ENCODE peak calls at places on chromosomes 13 and 19, in six cellular contexts. One of them, this sample, is unnamed.
A peak's percentile ranks its signal among the peaks of the same experiment; 100 is the strongest.

GRCh38 chr13:95571941-95572340 is 19.4 kb downstream of the CLDN10 start:
- DNase-seq in brain microvascular endothelial cell: no peak
- DNase-seq in progenitor cell of endocrine pancreas: no peak
- DNase-seq in upper lobe of left lung: no peak
- DNase-seq in psoas muscle: no peak
- DNase-seq in glutamatergic neuron: no peak
- DNase-seq in this sample: no peak

GRCh38 chr19:29806098-29806866 is 5.5 kb upstream of the CCNE1 start:
- DNase-seq in brain microvascular endothelial cell: peak; percentile 32
- DNase-seq in upper lobe of left lung: no peak
- DNase-seq in glutamatergic neuron: peak; percentile 41
- DNase-seq in progenitor cell of endocrine pancreas: no peak
- DNase-seq in psoas muscle: peak; percentile 72
- DNase-seq in this sample: peak; percentile 50

GRCh38 chr19:18645035-18645511 is 8.2 kb downstream of the KLHL26 start:
- DNase-seq in progenitor cell of endocrine pancreas: no peak
- DNase-seq in glutamatergic neuron: no peak
- DNase-seq in upper lobe of left lung: no peak
- DNase-seq in psoas muscle: no peak
- DNase-seq in brain microvascular endothelial cell: no peak
- DNase-seq in this sample: no peak

GRCh38 chr19:54653181-54653809 is 9.5 kb upstream of the LILRB4 start:
- DNase-seq in upper lobe of left lung: no peak
- DNase-seq in brain microvascular endothelial cell: no peak
- DNase-seq in psoas muscle: no peak
- DNase-seq in glutamatergic neuron: no peak
- DNase-seq in progenitor cell of endocrine pancreas: no peak
- DNase-seq in this sample: no peak

GRCh38 chr19:41945135-41945766 is 13.9 kb downstream of the RABAC1 start:
- DNase-seq in glutamatergic neuron: no peak
- DNase-seq in brain microvascular endothelial cell: no peak
- DNase-seq in progenitor cell of endocrine pancreas: no peak
- DNase-seq in psoas muscle: no peak
- DNase-seq in upper lobe of left lung: peak; percentile 61
- DNase-seq in this sample: no peak

GRCh38 chr13:38670627-38671026 is 16.2 kb upstream of the FREM2 start:
- DNase-seq in brain microvascular endothelial cell: no peak
- DNase-seq in progenitor cell of endocrine pancreas: no peak
- DNase-seq in psoas muscle: no peak
- DNase-seq in upper lobe of left lung: no peak
- DNase-seq in glutamatergic neuron: no peak
- DNase-seq in this sample: no peak

GRCh38 chr13:40624338-40624737 is 42.1 kb downstream of the FOXO1 start:
- DNase-seq in psoas muscle: no peak
- DNase-seq in progenitor cell of endocrine pancreas: no peak
- DNase-seq in brain microvascular endothelial cell: peak; percentile 56
- DNase-seq in glutamatergic neuron: no peak
- DNase-seq in upper lobe of left lung: no peak
- DNase-seq in this sample: no peak

GRCh38 chr13:83883061-83883523 is 818 bp upstream of the SLITRK1 start:
- DNase-seq in brain microvascular endothelial cell: no peak
- DNase-seq in progenitor cell of endocrine pancreas: no peak
- DNase-seq in psoas muscle: no peak
- DNase-seq in upper lobe of left lung: no peak
- DNase-seq in glutamatergic neuron: no peak
- DNase-seq in this sample: no peak

GRCh38 chr13:70339738-70340137 is 231.5 kb upstream of the KLHL1 start:
- DNase-seq in progenitor cell of endocrine pancreas: no peak
- DNase-seq in glutamatergic neuron: peak; percentile 36
- DNase-seq in upper lobe of left lung: no peak
- DNase-seq in brain microvascular endothelial cell: peak; percentile 6
- DNase-seq in psoas muscle: peak; percentile 15
- DNase-seq in this sample: no peak

GRCh38 chr13:30851697-30852096 is 54.4 kb upstream of the MEDAG start:
- DNase-seq in progenitor cell of endocrine pancreas: no peak
- DNase-seq in upper lobe of left lung: no peak
- DNase-seq in psoas muscle: no peak
- DNase-seq in glutamatergic neuron: no peak
- DNase-seq in brain microvascular endothelial cell: no peak
- DNase-seq in this sample: no peak

GRCh38 chr19:17332677-17333581 is 1.7 kb downstream of the ANO8 start:
- DNase-seq in upper lobe of left lung: no peak
- DNase-seq in glutamatergic neuron: peak; percentile 62
- DNase-seq in brain microvascular endothelial cell: no peak
- DNase-seq in psoas muscle: no peak
- DNase-seq in progenitor cell of endocrine pancreas: no peak
- DNase-seq in this sample: no peak

GRCh38 chr19:11460207-11460606 is 20.6 kb downstream of the ELAVL3 start:
- DNase-seq in psoas muscle: no peak
- DNase-seq in progenitor cell of endocrine pancreas: no peak
- DNase-seq in upper lobe of left lung: no peak
- DNase-seq in brain microvascular endothelial cell: no peak
- DNase-seq in glutamatergic neuron: no peak
- DNase-seq in this sample: no peak
- TF ChIP-seq CTCF in psoas muscle: no peak
- TF ChIP-seq CTCF in progenitor cell of endocrine pancreas: peak; percentile 29
- TF ChIP-seq CTCF in upper lobe of left lung: no peak
- TF ChIP-seq CTCF in brain microvascular endothelial cell: peak; percentile 54
- TF ChIP-seq CTCF in glutamatergic neuron: peak; percentile 38
- TF ChIP-seq CTCF in this sample: peak; percentile 58

GRCh38 chr19:4976412-4977298 is 7.7 kb downstream of the KDM4B start:
- DNase-seq in brain microvascular endothelial cell: no peak
- DNase-seq in progenitor cell of endocrine pancreas: no peak
- DNase-seq in psoas muscle: peak; percentile 93
- DNase-seq in upper lobe of left lung: peak; percentile 91
- DNase-seq in glutamatergic neuron: peak; percentile 53
- DNase-seq in this sample: no peak
- TF ChIP-seq CTCF in brain microvascular endothelial cell: peak; percentile 62
- TF ChIP-seq CTCF in progenitor cell of endocrine pancreas: no peak
- TF ChIP-seq CTCF in psoas muscle: peak; percentile 19
- TF ChIP-seq CTCF in upper lobe of left lung: peak; percentile 65
- TF ChIP-seq CTCF in glutamatergic neuron: no peak
- TF ChIP-seq CTCF in this sample: peak; percentile 51

GRCh38 chr13:112930192-112930591 is 38.8 kb upstream of the MCF2L start:
- DNase-seq in brain microvascular endothelial cell: no peak
- DNase-seq in glutamatergic neuron: no peak
- DNase-seq in upper lobe of left lung: no peak
- DNase-seq in progenitor cell of endocrine pancreas: no peak
- DNase-seq in psoas muscle: no peak
- DNase-seq in this sample: no peak

GRCh38 chr13:112928958-112929777 is 39.8 kb upstream of the MCF2L start:
- DNase-seq in psoas muscle: no peak
- DNase-seq in progenitor cell of endocrine pancreas: no peak
- DNase-seq in upper lobe of left lung: no peak
- DNase-seq in brain microvascular endothelial cell: peak; percentile 10
- DNase-seq in glutamatergic neuron: no peak
- DNase-seq in this sample: no peak

GRCh38 chr13:112932971-112933370 is 36.0 kb upstream of the MCF2L start:
- DNase-seq in brain microvascular endothelial cell: no peak
- DNase-seq in progenitor cell of endocrine pancreas: no peak
- DNase-seq in upper lobe of left lung: no peak
- DNase-seq in glutamatergic neuron: no peak
- DNase-seq in psoas muscle: no peak
- DNase-seq in this sample: no peak

GRCh38 chr13:112929778-112930055 is 39.3 kb upstream of the MCF2L start:
- DNase-seq in progenitor cell of endocrine pancreas: no peak
- DNase-seq in brain microvascular endothelial cell: no peak
- DNase-seq in psoas muscle: no peak
- DNase-seq in glutamatergic neuron: no peak
- DNase-seq in upper lobe of left lung: no peak
- DNase-seq in this sample: no peak

GRCh38 chr13:112931028-112931934 is 37.7 kb upstream of the MCF2L start:
- DNase-seq in upper lobe of left lung: peak; percentile 14
- DNase-seq in brain microvascular endothelial cell: peak; percentile 66
- DNase-seq in progenitor cell of endocrine pancreas: no peak
- DNase-seq in psoas muscle: no peak
- DNase-seq in glutamatergic neuron: peak; percentile 71
- DNase-seq in this sample: no peak
- TF ChIP-seq CTCF in upper lobe of left lung: no peak
- TF ChIP-seq CTCF in brain microvascular endothelial cell: peak; percentile 76
- TF ChIP-seq CTCF in progenitor cell of endocrine pancreas: peak; percentile 60
- TF ChIP-seq CTCF in psoas muscle: peak; percentile 54
- TF ChIP-seq CTCF in glutamatergic neuron: peak; percentile 56
- TF ChIP-seq CTCF in this sample: peak; percentile 82

DNA sequence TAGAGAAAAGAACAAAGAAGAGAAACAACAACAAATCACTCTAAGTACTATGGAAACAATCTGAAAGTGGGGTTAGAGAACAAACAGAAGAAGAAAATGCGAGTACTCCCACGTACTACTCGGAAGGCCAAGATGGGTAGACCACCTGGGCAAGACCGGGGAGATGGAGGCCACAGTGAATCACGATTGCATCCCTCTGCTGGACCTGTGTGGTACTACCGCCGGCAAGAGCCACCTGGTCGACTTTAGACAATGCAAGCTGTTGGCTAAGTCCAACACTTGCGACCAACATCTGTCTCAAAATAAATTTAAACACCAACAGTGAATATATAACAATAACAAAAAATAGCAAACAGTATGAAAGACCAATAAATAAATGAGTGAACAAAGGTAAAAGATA is 45.5 kb upstream of the ZNF91 start:
- DNase-seq in upper lobe of left lung: no peak
- DNase-seq in psoas muscle: no peak
- DNase-seq in brain microvascular endothelial cell: no peak
- DNase-seq in glutamatergic neuron: peak; percentile 29
- DNase-seq in progenitor cell of endocrine pancreas: no peak
- DNase-seq in this sample: no peak
- TF ChIP-seq CTCF in upper lobe of left lung: no peak
- TF ChIP-seq CTCF in psoas muscle: peak; percentile 23
- TF ChIP-seq CTCF in brain microvascular endothelial cell: peak; percentile 62
- TF ChIP-seq CTCF in glutamatergic neuron: peak; percentile 44
- TF ChIP-seq CTCF in progenitor cell of endocrine pancreas: peak; percentile 51
- TF ChIP-seq CTCF in this sample: peak; percentile 44

GRCh38 chr13:24489721-24490120 is 22.9 kb downstream of the PARP4 start:
- DNase-seq in upper lobe of left lung: no peak
- DNase-seq in progenitor cell of endocrine pancreas: no peak
- DNase-seq in glutamatergic neuron: no peak
- DNase-seq in psoas muscle: no peak
- DNase-seq in brain microvascular endothelial cell: no peak
- DNase-seq in this sample: no peak

GRCh38 chr13:24497742-24498141 is 14.8 kb downstream of the PARP4 start:
- DNase-seq in progenitor cell of endocrine pancreas: no peak
- DNase-seq in upper lobe of left lung: no peak
- DNase-seq in psoas muscle: no peak
- DNase-seq in glutamatergic neuron: no peak
- DNase-seq in brain microvascular endothelial cell: no peak
- DNase-seq in this sample: no peak

GRCh38 chr13:24495151-24495729 is 17.3 kb downstream of the PARP4 start:
- DNase-seq in glutamatergic neuron: no peak
- DNase-seq in brain microvascular endothelial cell: no peak
- DNase-seq in psoas muscle: no peak
- DNase-seq in progenitor cell of endocrine pancreas: no peak
- DNase-seq in upper lobe of left lung: no peak
- DNase-seq in this sample: no peak

GRCh38 chr13:24493356-24493755 is 19.2 kb downstream of the PARP4 start:
- DNase-seq in upper lobe of left lung: no peak
- DNase-seq in psoas muscle: no peak
- DNase-seq in brain microvascular endothelial cell: no peak
- DNase-seq in progenitor cell of endocrine pancreas: no peak
- DNase-seq in glutamatergic neuron: no peak
- DNase-seq in this sample: no peak

GRCh38 chr13:24491853-24492252 is 20.7 kb downstream of the PARP4 start:
- DNase-seq in upper lobe of left lung: no peak
- DNase-seq in psoas muscle: no peak
- DNase-seq in glutamatergic neuron: no peak
- DNase-seq in brain microvascular endothelial cell: peak; percentile 6
- DNase-seq in progenitor cell of endocrine pancreas: no peak
- DNase-seq in this sample: no peak
- TF ChIP-seq CTCF in upper lobe of left lung: no peak
- TF ChIP-seq CTCF in psoas muscle: no peak
- TF ChIP-seq CTCF in glutamatergic neuron: peak; percentile 47
- TF ChIP-seq CTCF in brain microvascular endothelial cell: peak; percentile 35
- TF ChIP-seq CTCF in progenitor cell of endocrine pancreas: no peak
- TF ChIP-seq CTCF in this sample: peak; percentile 27

DNA sequence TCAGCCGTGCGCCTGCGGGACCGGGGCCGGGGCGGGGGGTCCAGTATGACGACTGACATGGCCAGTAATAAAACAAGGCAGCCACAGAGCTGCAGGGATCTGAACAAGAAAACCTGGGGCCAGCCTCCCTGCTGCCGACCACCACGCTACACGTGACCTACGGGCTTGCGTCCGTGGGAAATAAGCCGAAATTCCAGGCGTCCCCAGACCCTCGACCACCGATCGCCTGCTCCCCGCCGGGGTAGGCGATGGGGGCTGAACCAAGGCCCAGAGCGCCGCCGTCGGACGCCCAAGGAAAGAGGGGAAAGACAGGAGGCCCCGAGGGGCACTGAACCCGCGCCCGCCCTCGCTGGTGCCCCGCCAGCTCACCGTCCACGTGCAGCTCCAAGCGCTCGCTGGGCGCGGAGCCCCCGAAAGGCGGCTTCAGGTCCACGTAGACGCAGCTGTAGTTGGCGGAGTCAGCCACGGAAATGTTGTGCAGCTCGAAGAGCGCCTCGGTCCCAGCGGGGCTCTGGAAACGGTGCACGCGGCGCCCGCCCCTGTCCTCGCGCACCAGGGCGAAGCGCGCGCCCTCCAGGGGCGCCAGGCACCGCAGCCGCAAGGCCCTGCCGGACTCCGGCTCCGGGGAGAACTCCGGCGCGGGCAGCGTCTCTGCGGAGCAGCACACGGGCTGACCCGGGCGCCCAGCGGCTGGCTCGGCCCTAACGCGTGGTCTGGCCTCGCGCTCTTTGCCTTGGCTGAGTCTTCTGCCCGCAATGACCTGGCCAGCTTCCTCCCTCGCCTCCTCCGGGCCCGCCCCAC is 3.1 kb downstream of the A1BG start:
- DNase-seq in progenitor cell of endocrine pancreas: no peak
- DNase-seq in brain microvascular endothelial cell: no peak
- DNase-seq in psoas muscle: no peak
- DNase-seq in glutamatergic neuron: no peak
- DNase-seq in upper lobe of left lung: no peak
- DNase-seq in this sample: peak; percentile 90
- TF ChIP-seq CTCF in progenitor cell of endocrine pancreas: no peak
- TF ChIP-seq CTCF in brain microvascular endothelial cell: no peak
- TF ChIP-seq CTCF in psoas muscle: no peak
- TF ChIP-seq CTCF in glutamatergic neuron: no peak
- TF ChIP-seq CTCF in upper lobe of left lung: no peak
- TF ChIP-seq CTCF in this sample: no peak

This sample was measured in chondrocyte.